ENCODE peak calls at places on chromosomes 2 and 18, in six cellular contexts. M is hypothalamus; Y is tibial nerve; B is iPS-NIHi11; R is GM12865; X is stimulated activated CD4-positive, alpha-beta T cell treated with anti-CD3 and anti-CD28 coated beads, Interleukin-4, amount 100 ng/mL, for 4 hours. K is an unnamed sample.

GRCh38 chr2:119029297-119029696 is 87.3 kb downstream of the MARCO start:
- DNase-seq in M (no peak), Y (no peak), B (no peak), R (no peak), X (no peak), K (no peak)

GRCh38 chr2:124810132-124810531 is 785.0 kb downstream of the CNTNAP5 start:
- DNase-seq in M (no peak), Y (no peak), B (peak; percentile 37), R (peak; percentile 37), X (no peak), K (no peak)

GRCh38 chr18:54358495-54358793 is 738 bp downstream of the C18orf54 start:
- DNase-seq in M (no peak), Y (no peak), B (no peak), R (no peak), X (no peak), K (no peak)

GRCh38 chr2:88254437-88255081 is 84.4 kb downstream of the THNSL2 start:
- DNase-seq in M (no peak), Y (no peak), B (no peak), R (no peak), X (no peak), K (no peak)

GRCh38 chr18:6255121-6255742 is 159.5 kb downstream of the L3MBTL4 start:
- DNase-seq in M (no peak), Y (no peak), B (no peak), R (no peak), X (no peak), K (no peak)

GRCh38 chr2:27071990-27072830 is 756 bp upstream of the OST4 start:
- DNase-seq in M (no peak), Y (no peak), B (peak; percentile 74), R (peak; percentile 69), X (peak; percentile 35), K (no peak)

GRCh38 chr18:10860937-10861336 is 288.4 kb downstream of the PIEZO2 start:
- DNase-seq in M (no peak), Y (no peak), B (no peak), R (no peak), X (no peak), K (no peak)

GRCh38 chr2:179981085-179981484 is 26.0 kb downstream of the CWC22 start:
- DNase-seq in M (no peak), Y (no peak), B (no peak), R (no peak), X (no peak), K (no peak)

GRCh38 chr2:188909036-188909435 is 65.1 kb upstream of the COL3A1 start:
- DNase-seq in M (no peak), Y (no peak), B (no peak), R (no peak), X (no peak), K (no peak)

GRCh38 chr2:118668431-118669424 is 178.7 kb downstream of the EN1 start:
- DNase-seq in M (no peak), Y (no peak), B (no peak), R (no peak), X (no peak), K (no peak)

K was measured in Peyer's patch.